ENCODE peak calls at places on chromosome 22, in nine cellular contexts. Z, V, F, K, R, O, X, J and B are unnamed samples. For H3K9me3, the result is how much of the 10 kb centered on the place peaks cover.

GRCh38 chr22:26170112-26170492 is 840 bp downstream of the SEZ6L start:
- DNase-seq in Z (no peak), V (no peak), F (no peak), K (no peak), R (no peak), O (no peak), X (no peak), J (no peak), B (no peak)

GRCh38 chr22:46102752-46103151 is 47.6 kb upstream of the PPARA start:
- DNase-seq in Z (no peak), V (no peak), F (no peak), K (no peak), R (no peak), O (no peak), X (no peak), J (no peak), B (no peak)

GRCh38 chr22:23513705-23514104 is 66.4 kb downstream of the IGLL1 start:
- DNase-seq in Z (no peak), V (no peak), F (no peak), K (no peak), R (no peak), O (no peak), X (no peak), J (no peak), B (no peak)

GRCh38 chr22:30882181-30882771 is 86.3 kb downstream of the MORC2 start:
- DNase-seq in Z (no peak), V (peak), F (no peak), K (no peak), R (no peak), O (no peak), X (no peak), J (no peak), B (no peak)

GRCh38 chr22:39287076-39287743 is 32.2 kb downstream of the RPL3 start:
- DNase-seq in Z (no peak), V (peak), F (no peak), K (no peak), R (no peak), O (no peak), X (no peak), J (no peak), B (no peak)

GRCh38 chr22:32389685-32390084 is 22.4 kb downstream of the RTCB start:
- DNase-seq in Z (no peak), V (no peak), F (no peak), K (no peak), R (no peak), O (no peak), X (no peak), J (no peak), B (no peak)

GRCh38 chr22:35480627-35481565 is 59.7 kb upstream of the RASD2 start:
- DNase-seq in Z (no peak), V (no peak), F (no peak), K (no peak), R (no peak), O (no peak), X (no peak), J (no peak), B (no peak)

GRCh38 chr22:21020802-21021429 is 6.0 kb downstream of the P2RX6 start:
- DNase-seq in Z (no peak), V (no peak), F (peak), K (no peak), R (peak), O (peak), X (no peak), J (no peak), B (no peak)

GRCh38 chr22:31248965-31249940 is 37.2 kb downstream of the LIMK2 start:
- DNase-seq in Z (no peak), V (no peak), F (no peak), K (no peak), R (no peak), O (no peak), X (no peak), J (no peak), B (no peak)

GRCh38 chr22:25736378-25737011 is 5.5 kb upstream of the MYO18B start:
- DNase-seq in Z (peak), V (no peak), F (no peak), K (no peak), R (no peak), O (no peak), X (no peak), J (no peak), B (no peak)

GRCh38 chr22:27667121-27667843 is 134.3 kb downstream of the MN1 start:
- DNase-seq in Z (no peak), V (no peak), F (no peak), K (no peak), R (no peak), O (no peak), X (no peak), J (peak), B (no peak)

GRCh38 chr22:17430298-17430900 is 61.1 kb downstream of the CECR2 start:
- DNase-seq in Z (no peak), V (no peak), F (no peak), K (no peak), R (no peak), O (no peak), X (no peak), J (no peak), B (no peak)

GRCh38 chr22:20532256-20532993 is 25.0 kb downstream of the MED15 start:
- DNase-seq in Z (no peak), V (peak), F (no peak), K (no peak), R (no peak), O (no peak), X (no peak), J (no peak), B (no peak)

GRCh38 chr22:31436132-31436531 is 36.7 kb downstream of the DRG1 start:
- DNase-seq in Z (no peak), V (no peak), F (no peak), K (no peak), R (no peak), O (no peak), X (no peak), J (no peak), B (no peak)

GRCh38 chr22:32204211-32204855 is 540 bp downstream of the RFPL2 start:
- DNase-seq in Z (no peak), V (no peak), F (no peak), K (no peak), R (peak), O (no peak), X (no peak), J (no peak), B (no peak)

GRCh38 chr22:38655532-38656255 is 498 bp downstream of the FAM227A start:
- DNase-seq in Z (no peak), V (no peak), F (peak), K (peak), R (no peak), O (peak), X (no peak), J (no peak), B (no peak)

GRCh38 chr22:31243339-31244043 is 31.4 kb downstream of the LIMK2 start:
- DNase-seq in Z (no peak), V (no peak), F (no peak), K (no peak), R (no peak), O (no peak), X (no peak), J (no peak), B (no peak)

GRCh38 chr22:30781271-30781875 is 86.7 kb downstream of the OSBP2 start:
- DNase-seq in Z (no peak), V (no peak), F (no peak), K (no peak), R (no peak), O (no peak), X (no peak), J (no peak), B (no peak)

GRCh38 chr22:28006271-28006670 is 87.2 kb upstream of the PITPNB start:
- DNase-seq in Z (no peak), V (no peak), F (no peak), K (no peak), R (no peak), O (no peak), X (no peak), J (no peak), B (no peak)

GRCh38 chr22:38148252-38148651 is 33.4 kb downstream of the PLA2G6 start:
- DNase-seq in Z (no peak), V (no peak), F (no peak), K (no peak), R (no peak), O (no peak), X (no peak), J (peak), B (no peak)

GRCh38 chr22:46085831-46086576 is 64.3 kb upstream of the PPARA start:
- DNase-seq in Z (no peak), V (peak), F (peak), K (no peak), R (peak), O (peak), X (no peak), J (peak), B (no peak)

GRCh38 chr22:41772198-41772597 is 28.3 kb upstream of the CCDC134 start:
- DNase-seq in Z (no peak), V (no peak), F (no peak), K (no peak), R (no peak), O (no peak), X (no peak), J (no peak), B (no peak)

GRCh38 chr22:30867746-30868662 is 100.6 kb downstream of the MORC2 start:
- DNase-seq in Z (no peak), V (peak), F (no peak), K (no peak), R (no peak), O (peak), X (no peak), J (peak), B (no peak)

GRCh38 chr22:38755155-38755910 is 465 bp downstream of the SUN2 start:
- DNase-seq in Z (peak), V (peak), F (peak), K (no peak), R (peak), O (peak), X (no peak), J (peak), B (peak)

DNA sequence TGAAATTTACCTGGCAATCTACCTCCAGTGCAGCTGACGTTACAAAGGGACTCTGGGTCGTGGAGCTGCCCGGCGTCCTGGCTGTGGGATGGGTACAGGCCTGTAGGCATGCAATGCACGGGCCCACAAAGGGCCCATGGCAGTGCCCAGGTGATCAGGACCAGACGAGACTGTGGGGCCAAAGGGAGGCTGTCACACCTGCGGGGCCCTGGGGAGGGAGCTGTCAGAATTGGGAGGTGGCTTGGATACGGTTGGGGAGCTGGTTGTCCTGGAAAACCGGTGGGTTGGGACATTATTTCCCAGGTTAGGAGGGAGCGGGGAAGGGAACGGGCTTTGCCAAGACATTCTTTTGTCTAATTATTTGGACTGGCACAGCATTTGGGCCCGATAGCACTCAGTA is 958.5 kb downstream of the BRD1 start:
- DNase-seq in Z (no peak), V (peak), F (no peak), K (no peak), R (no peak), O (no peak), X (no peak), J (no peak), B (no peak)
- H3K9me3 ChIP-seq in Z (under half), V (under half), F (under half), K (under half), R (under half), O (under half), X (under half), J (under half), B (under half)

GRCh38 chr22:22357024-22357868 is 112.7 kb downstream of the VPREB1 start:
- DNase-seq in Z (peak), V (peak), F (peak), K (peak), R (peak), O (peak), X (peak), J (no peak), B (peak)

GRCh38 chr22:22358136-22358535 is 113.5 kb downstream of the VPREB1 start:
- DNase-seq in Z (no peak), V (no peak), F (no peak), K (no peak), R (no peak), O (no peak), X (no peak), J (no peak), B (no peak)

GRCh38 chr22:22360014-22360413 is 115.4 kb downstream of the VPREB1 start:
- DNase-seq in Z (no peak), V (no peak), F (no peak), K (no peak), R (no peak), O (no peak), X (no peak), J (no peak), B (no peak)

GRCh38 chr22:22359465-22359864 is 114.9 kb downstream of the VPREB1 start:
- DNase-seq in Z (no peak), V (no peak), F (no peak), K (no peak), R (no peak), O (no peak), X (no peak), J (no peak), B (no peak)

DNA sequence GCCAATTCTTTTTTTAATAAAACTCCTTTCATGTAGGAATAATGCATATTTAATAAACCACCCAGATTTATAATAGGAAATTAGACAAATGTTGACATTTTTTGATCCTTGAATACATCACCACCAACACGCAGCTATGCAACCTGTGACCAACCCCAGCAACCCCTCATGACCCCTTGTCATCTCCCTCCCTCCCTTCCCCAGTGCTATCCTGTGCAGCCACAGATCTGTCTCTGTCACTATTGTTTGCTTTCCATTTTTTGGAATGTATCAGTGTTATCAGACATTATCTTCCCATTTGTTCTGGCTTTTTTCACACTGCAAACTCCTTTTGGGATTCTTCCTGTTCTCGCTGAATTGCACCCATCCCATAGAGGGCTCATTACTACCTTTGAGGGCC is 114.1 kb downstream of the VPREB1 start:
- DNase-seq in Z (no peak), V (no peak), F (no peak), K (no peak), R (no peak), O (no peak), X (no peak), J (no peak), B (no peak)
- H3K9me3 ChIP-seq in Z (under half), V (under half), F (under half), K (under half), R (under half), O (under half), X (under half), J (under half), B (under half)

GRCh38 chr22:50233223-50233622 is 11.6 kb downstream of the TUBGCP6 start:
- DNase-seq in Z (no peak), V (no peak), F (no peak), K (no peak), R (no peak), O (no peak), X (no peak), J (no peak), B (no peak)

GRCh38 chr22:50238755-50239154 is 6.1 kb downstream of the TUBGCP6 start:
- DNase-seq in Z (no peak), V (no peak), F (no peak), K (no peak), R (no peak), O (no peak), X (no peak), J (no peak), B (no peak)

GRCh38 chr22:50242406-50242949 is 2.3 kb downstream of the TUBGCP6 start:
- DNase-seq in Z (no peak), V (no peak), F (no peak), K (no peak), R (no peak), O (no peak), X (no peak), J (no peak), B (no peak)

GRCh38 chr22:50232481-50233151 is 12.2 kb downstream of the TUBGCP6 start:
- DNase-seq in Z (no peak), V (no peak), F (no peak), K (no peak), R (no peak), O (no peak), X (no peak), J (no peak), B (no peak)

GRCh38 chr22:50236731-50237409 is 8.0 kb downstream of the TUBGCP6 start:
- DNase-seq in Z (no peak), V (no peak), F (no peak), K (no peak), R (peak), O (no peak), X (no peak), J (no peak), B (no peak)
- H3K9me3 ChIP-seq in Z (under half), V (under half), F (under half), K (under half), R (under half), O (under half), X (under half), J (under half), B (under half)

GRCh38 chr22:47474464-47474863 is 712.0 kb downstream of the TBC1D22A start:
- DNase-seq in Z (no peak), V (no peak), F (no peak), K (no peak), R (no peak), O (no peak), X (no peak), J (no peak), B (no peak)
- H3K9me3 ChIP-seq in Z (under half), V (under half), F (under half), K (half or more), R (under half), O (under half), X (under half), J (under half), B (under half)

GRCh38 chr22:48302657-48303359 is 1524.9 kb downstream of the BRD1 start:
- DNase-seq in Z (peak), V (no peak), F (no peak), K (no peak), R (no peak), O (no peak), X (no peak), J (no peak), B (no peak)

GRCh38 chr22:48300877-48301276 is 1526.8 kb downstream of the BRD1 start:
- DNase-seq in Z (no peak), V (no peak), F (no peak), K (no peak), R (no peak), O (no peak), X (no peak), J (no peak), B (no peak)

GRCh38 chr22:48303360-48303725 is 1524.3 kb downstream of the BRD1 start:
- DNase-seq in Z (no peak), V (no peak), F (no peak), K (no peak), R (no peak), O (no peak), X (no peak), J (no peak), B (no peak)

GRCh38 chr22:48301421-48301820 is 1526.3 kb downstream of the BRD1 start:
- DNase-seq in Z (peak), V (peak), F (no peak), K (no peak), R (no peak), O (no peak), X (no peak), J (no peak), B (no peak)

DNA sequence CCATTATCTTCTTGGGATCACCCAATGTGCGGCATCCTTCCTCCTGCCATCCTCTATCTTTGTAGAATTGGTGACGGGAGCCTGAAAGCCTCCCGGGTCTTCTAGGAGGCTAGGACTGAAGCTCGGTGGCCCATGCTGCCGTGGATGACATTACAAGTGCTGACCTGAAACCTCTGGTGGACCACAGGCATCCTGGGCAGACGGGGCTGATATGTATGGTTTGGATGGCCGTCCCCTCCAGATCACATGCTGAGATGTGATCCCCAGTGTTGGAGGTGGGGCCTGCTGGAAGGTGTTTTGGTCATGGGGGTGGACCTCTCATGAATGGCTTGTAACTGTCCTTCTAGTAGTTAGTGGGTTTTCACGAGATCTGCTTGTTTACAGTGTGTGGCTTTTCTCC is 1525.8 kb downstream of the BRD1 start:
- DNase-seq in Z (peak), V (no peak), F (no peak), K (no peak), R (no peak), O (no peak), X (no peak), J (no peak), B (no peak)
- H3K9me3 ChIP-seq in Z (under half), V (under half), F (under half), K (under half), R (under half), O (under half), X (under half), J (under half), B (under half)

DNA sequence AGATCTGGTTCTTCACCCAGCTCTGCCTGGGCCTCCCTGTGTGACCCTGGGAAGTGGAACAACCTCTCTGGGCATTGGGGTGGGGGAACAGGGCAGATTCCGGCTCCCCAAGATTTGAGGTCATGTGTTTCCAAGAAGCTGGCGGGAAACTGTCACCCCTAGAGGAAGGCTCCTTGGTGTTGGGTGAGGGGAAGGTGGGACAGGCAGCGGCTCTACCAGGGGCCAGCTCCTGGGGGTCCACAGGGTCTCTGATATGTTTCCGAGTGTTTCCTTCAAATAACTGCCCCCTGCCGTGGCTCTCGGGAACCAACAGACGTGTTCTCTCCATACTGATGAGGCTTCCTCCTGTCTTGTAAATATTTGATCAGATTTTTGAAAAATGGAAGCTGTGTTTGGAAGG is 78.5 kb downstream of the MPPED1 start:
- DNase-seq in Z (no peak), V (no peak), F (no peak), K (no peak), R (no peak), O (no peak), X (no peak), J (no peak), B (no peak)
- H3K9me3 ChIP-seq in Z (under half), V (under half), F (under half), K (under half), R (under half), O (under half), X (under half), J (under half), B (under half)